ENCODE peak calls at places on chromosomes 13 and 19, in eight cellular contexts. O, D, K, F, J, W, G and P are unnamed samples.

GRCh38 chr13:79307866-79308298 is 98.2 kb downstream of the RBM26 start:
- DNase-seq in F (no peak), O (peak; percentile 45), K (no peak), W (peak; percentile 57), G (no peak), J (no peak), D (no peak), P (no peak)

GRCh38 chr13:33034061-33034460 is 17.8 kb downstream of the KL start:
- DNase-seq in K (no peak), J (no peak), W (no peak), O (no peak), G (no peak), D (no peak), F (no peak), P (no peak)

GRCh38 chr19:44731622-44732021 is 16.9 kb upstream of the BCL3 start:
- DNase-seq in W (no peak), F (no peak), O (no peak), J (no peak), K (no peak), D (no peak), G (no peak), P (no peak)

GRCh38 chr13:39779337-39780270 is 124.1 kb downstream of the COG6 start:
- DNase-seq in O (no peak), W (peak; percentile 27), F (no peak), K (no peak), D (no peak), J (no peak), G (no peak), P (no peak)

GRCh38 chr13:73998631-73999030 is 135.6 kb downstream of the KLF12 start:
- DNase-seq in G (no peak), F (no peak), K (no peak), D (no peak), O (no peak), W (no peak), J (no peak), P (no peak)

GRCh38 chr13:32883501-32883900 is 132.7 kb upstream of the KL start:
- DNase-seq in W (peak; percentile 57), O (no peak), G (no peak), J (no peak), F (no peak), D (no peak), K (no peak), P (no peak)

GRCh38 chr19:41542622-41543021 is 33.3 kb upstream of the CEACAM21 start:
- DNase-seq in J (no peak), O (no peak), G (no peak), W (no peak), D (no peak), F (no peak), K (no peak), P (no peak)

GRCh38 chr19:18419699-18420460 is 682 bp downstream of the SSBP4 start:
- DNase-seq in G (no peak), F (no peak), D (peak; percentile 55), K (peak; percentile 82), O (peak; percentile 81), J (peak; percentile 49), W (peak; percentile 59), P (peak; percentile 84)

GRCh38 chr19:48461982-48462655 is 6.7 kb downstream of the KCNJ14 start:
- DNase-seq in K (peak; percentile 53), W (no peak), J (no peak), F (no peak), O (peak; percentile 73), D (no peak), G (no peak), P (peak; percentile 71)

GRCh38 chr13:77503398-77503797 is 32.1 kb upstream of the SCEL start:
- DNase-seq in G (no peak), D (no peak), F (no peak), K (no peak), J (no peak), W (no peak), O (no peak), P (no peak)

DNA sequence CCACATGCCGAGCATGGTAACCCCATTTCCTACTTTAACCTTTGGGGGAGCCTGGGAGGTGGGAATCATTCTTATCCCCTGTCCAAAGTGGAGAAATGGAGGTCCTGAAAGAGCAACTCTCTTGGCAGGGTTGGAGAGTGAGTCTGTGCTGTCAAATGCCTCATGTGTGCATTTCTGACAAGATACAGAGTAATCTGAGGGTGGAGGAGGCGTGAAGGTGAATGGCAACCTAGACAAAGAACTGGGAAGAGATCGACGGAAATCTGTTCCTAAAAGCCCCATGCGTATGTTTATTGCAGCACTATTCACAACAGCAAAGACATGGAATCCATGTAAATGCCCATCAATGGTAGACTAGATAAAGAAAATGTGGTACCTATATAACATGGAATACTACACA is 63.8 kb upstream of the USP29 start:
- DNase-seq in F (no peak), G (no peak), O (no peak), D (no peak), K (no peak), W (no peak), J (no peak), P (no peak)
- H3K4me3 ChIP-seq in F (no peak overlapping the region), G (no peak overlapping the region), O (no peak overlapping the region), D (no peak overlapping the region), K (no peak overlapping the region), W (no peak overlapping the region), J (no peak overlapping the region), P (no peak overlapping the region)

DNA sequence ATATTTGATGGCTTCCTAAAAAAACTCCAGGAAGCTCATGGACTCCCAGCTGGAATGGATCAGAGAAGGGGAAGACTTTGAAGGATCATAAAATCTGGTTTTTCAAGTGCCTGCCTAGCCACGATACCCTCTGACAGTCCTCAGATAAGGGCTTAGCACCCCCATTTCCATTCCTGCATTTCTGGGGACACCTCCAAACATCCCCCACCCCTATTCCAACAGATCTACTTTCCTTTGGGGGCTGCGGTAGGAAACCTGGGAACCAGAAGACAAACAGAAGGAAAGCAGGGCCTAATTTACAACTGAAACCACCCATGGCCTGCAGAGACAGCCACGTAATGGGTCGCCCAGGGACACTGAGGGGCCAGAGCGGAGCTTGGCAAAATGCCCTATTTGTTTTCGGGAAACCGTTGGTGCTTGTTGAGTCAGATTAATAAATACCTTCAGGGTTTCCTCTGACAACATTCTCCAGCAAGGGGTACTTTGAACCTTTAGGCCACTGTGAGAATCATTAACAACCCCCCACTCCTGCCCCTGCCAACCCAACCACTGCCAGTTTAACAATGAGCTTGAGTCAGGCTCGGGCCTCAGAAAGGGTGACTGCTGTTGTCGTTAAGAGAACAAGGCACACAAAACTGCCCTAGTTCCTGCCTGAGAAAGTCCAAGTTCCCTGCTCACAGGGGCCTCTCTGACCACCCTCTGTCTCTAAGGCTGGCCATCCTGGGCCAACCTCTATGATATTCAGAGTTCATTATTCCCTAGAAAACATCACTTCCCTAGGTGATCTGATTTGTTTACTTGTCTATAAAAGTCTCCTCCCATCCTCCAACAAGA is 23.5 kb downstream of the RHPN2 start:
- DNase-seq in G (peak; percentile 50), W (peak; percentile 16), D (peak; percentile 100), J (no peak), K (peak; percentile 76), O (no peak), F (no peak), P (peak; percentile 90)
- H3K4me1 ChIP-seq in G (no peaks in the 10 kb centered on the region), W (no peaks in the 10 kb centered on the region), D (peaks cover 74% of the 10 kb centered on the region), J (no peaks in the 10 kb centered on the region), K (peaks cover 43% of the 10 kb centered on the region), O (no peaks in the 10 kb centered on the region), F (no peaks in the 10 kb centered on the region), P (peaks cover 30% of the 10 kb centered on the region)

GRCh38 chr13:93341517-93341916 is 114.9 kb downstream of the GPC6 start:
- DNase-seq in J (no peak), K (no peak), O (no peak), G (no peak), W (no peak), F (no peak), D (no peak), P (no peak)

GRCh38 chr13:93339550-93339949 is 112.9 kb downstream of the GPC6 start:
- DNase-seq in F (no peak), K (no peak), D (no peak), O (no peak), J (no peak), W (no peak), G (no peak), P (no peak)

GRCh38 chr13:93338030-93338429 is 111.4 kb downstream of the GPC6 start:
- DNase-seq in G (no peak), O (no peak), J (no peak), D (no peak), K (no peak), W (no peak), F (no peak), P (no peak)

GRCh38 chr13:93338906-93339305 is 112.3 kb downstream of the GPC6 start:
- DNase-seq in J (no peak), W (peak; percentile 15), K (no peak), G (no peak), F (no peak), O (no peak), D (no peak), P (no peak)

GRCh38 chr13:93336733-93337132 is 110.1 kb downstream of the GPC6 start:
- DNase-seq in J (no peak), G (no peak), K (no peak), F (no peak), O (no peak), W (no peak), D (no peak), P (no peak)
- H3K4me3 ChIP-seq in J (no peak overlapping the region), G (no peak overlapping the region), K (no peak overlapping the region), F (no peak overlapping the region), O (no peak overlapping the region), W (no peak overlapping the region), D (no peak overlapping the region), P (no peak overlapping the region)

GRCh38 chr13:110320645-110321044 is 13.6 kb downstream of the COL4A2 start:
- DNase-seq in D (no peak), G (no peak), K (no peak), O (no peak), W (no peak), F (no peak), J (no peak), P (no peak)
- H3K4me1 ChIP-seq in D (no peaks in the 10 kb centered on the region), G (no peaks in the 10 kb centered on the region), K (no peaks in the 10 kb centered on the region), O (peaks cover 41% of the 10 kb centered on the region), W (peaks cover 38% of the 10 kb centered on the region), F (peaks cover 99% of the 10 kb centered on the region), J (no peaks in the 10 kb centered on the region), P (peaks cover 41% of the 10 kb centered on the region)